ENCODE peak calls at places on chromosomes 12 and 14, in four cellular contexts. P is K562, N is WTC11, Y is GM12878. V is an unnamed sample.

GRCh38 chr12:22500100-22500499 is 44.2 kb downstream of the C2CD5 start:
- DNase-seq in P (no peak), N (no peak), Y (no peak), V (no peak)

GRCh38 chr14:49882826-49883694 is 9.8 kb upstream of the ARF6 start:
- DNase-seq in P (no peak), N (no peak), Y (no peak), V (no peak)

GRCh38 chr12:19546611-19547162 is 107.4 kb downstream of the AEBP2 start:
- DNase-seq in Y (no peak), N (no peak), P (no peak), V (no peak)

GRCh38 chr14:100155881-100156645 is 3.4 kb downstream of the DEGS2 start:
- DNase-seq in Y (no peak), N (no peak), P (no peak), V (peak; percentile 37)

GRCh38 chr12:3055712-3056467 is 21.3 kb upstream of the TSPAN9 start:
- DNase-seq in Y (no peak), N (no peak), P (no peak), V (peak; percentile 80)

GRCh38 chr14:23895480-23895879 is 58.1 kb upstream of the DHRS4 start:
- DNase-seq in N (no peak), Y (no peak), P (peak; percentile 10), V (peak; percentile 42)

GRCh38 chr14:37969511-37969979 is 238.2 kb upstream of the SSTR1 start:
- DNase-seq in Y (no peak), N (no peak), P (no peak), V (no peak)

GRCh38 chr12:95102916-95103671 is 29.7 kb upstream of the NR2C1 start:
- DNase-seq in P (no peak), N (no peak), Y (peak; percentile 90), V (peak; percentile 18)

GRCh38 chr14:89266754-89267153 is 150.3 kb downstream of the FOXN3 start:
- DNase-seq in P (no peak), N (no peak), Y (no peak), V (no peak)

GRCh38 chr12:131137836-131138637 is 184.3 kb downstream of the ADGRD1 start:
- DNase-seq in N (no peak), Y (no peak), P (peak; percentile 46), V (no peak)
- TF ChIP-seq TCF7 in N (no peak), Y (no peak), P (no peak), V (no peak)

GRCh38 chr14:74856366-74856765 is 19.6 kb downstream of the PROX2 start:
- DNase-seq in Y (no peak), N (no peak), P (no peak), V (no peak)

GRCh38 chr14:74855021-74855420 is 20.9 kb downstream of the PROX2 start:
- DNase-seq in Y (no peak), N (no peak), P (no peak), V (no peak)

GRCh38 chr14:74855945-74856344 is 20.0 kb downstream of the PROX2 start:
- DNase-seq in P (no peak), Y (no peak), N (no peak), V (no peak)

GRCh38 chr14:74853581-74853980 is 22.4 kb downstream of the PROX2 start:
- DNase-seq in P (no peak), N (no peak), Y (no peak), V (no peak)

GRCh38 chr14:74852922-74853530 is 22.9 kb downstream of the PROX2 start:
- DNase-seq in N (no peak), Y (no peak), P (no peak), V (no peak)
- TF ChIP-seq TCF7 in N (no peak), Y (no peak), P (no peak), V (no peak)

GRCh38 chr12:85951823-85952222 is 77.7 kb downstream of the NTS start:
- DNase-seq in P (no peak), Y (no peak), N (no peak), V (no peak)
- TF ChIP-seq TCF7 in P (no peak), Y (no peak), N (no peak), V (no peak)

DNA sequence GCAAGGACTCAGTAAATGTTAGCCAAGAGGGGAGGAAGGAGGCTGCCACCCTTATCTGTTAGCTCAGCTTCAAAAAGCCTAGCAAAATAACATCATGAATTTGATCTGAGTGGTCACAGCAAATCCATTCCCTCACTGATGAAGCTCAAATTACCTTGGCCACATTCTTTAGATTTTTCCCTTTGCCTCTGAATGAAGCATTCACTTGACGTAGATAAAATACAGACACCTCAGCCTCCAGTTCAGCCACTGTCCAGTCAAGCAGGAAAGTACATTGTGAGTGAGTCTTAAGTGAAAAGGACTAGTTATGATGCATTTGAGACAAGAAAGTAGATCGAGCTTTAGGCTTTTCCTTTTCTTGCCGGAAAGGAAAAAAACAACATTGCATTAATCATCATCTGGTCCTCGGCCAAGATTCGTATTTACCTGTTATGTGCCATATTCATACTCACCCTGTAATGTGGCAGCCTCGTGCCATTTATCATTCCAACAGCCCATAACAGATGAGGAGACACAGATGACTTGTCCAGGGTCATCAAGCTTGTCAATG is 146.5 kb downstream of the ETV6 start:
- DNase-seq in P (peak; percentile 19), N (no peak), Y (no peak), V (peak; percentile 70)
- TF ChIP-seq TCF7 in P (no peak), N (no peak), Y (no peak), V (no peak)

GRCh38 chr12:46246021-46246700 is 22.7 kb downstream of the SLC38A1 start:
- DNase-seq in N (no peak), P (no peak), Y (no peak), V (no peak)
- TF ChIP-seq TCF7 in N (no peak), P (no peak), Y (no peak), V (no peak)

DNA sequence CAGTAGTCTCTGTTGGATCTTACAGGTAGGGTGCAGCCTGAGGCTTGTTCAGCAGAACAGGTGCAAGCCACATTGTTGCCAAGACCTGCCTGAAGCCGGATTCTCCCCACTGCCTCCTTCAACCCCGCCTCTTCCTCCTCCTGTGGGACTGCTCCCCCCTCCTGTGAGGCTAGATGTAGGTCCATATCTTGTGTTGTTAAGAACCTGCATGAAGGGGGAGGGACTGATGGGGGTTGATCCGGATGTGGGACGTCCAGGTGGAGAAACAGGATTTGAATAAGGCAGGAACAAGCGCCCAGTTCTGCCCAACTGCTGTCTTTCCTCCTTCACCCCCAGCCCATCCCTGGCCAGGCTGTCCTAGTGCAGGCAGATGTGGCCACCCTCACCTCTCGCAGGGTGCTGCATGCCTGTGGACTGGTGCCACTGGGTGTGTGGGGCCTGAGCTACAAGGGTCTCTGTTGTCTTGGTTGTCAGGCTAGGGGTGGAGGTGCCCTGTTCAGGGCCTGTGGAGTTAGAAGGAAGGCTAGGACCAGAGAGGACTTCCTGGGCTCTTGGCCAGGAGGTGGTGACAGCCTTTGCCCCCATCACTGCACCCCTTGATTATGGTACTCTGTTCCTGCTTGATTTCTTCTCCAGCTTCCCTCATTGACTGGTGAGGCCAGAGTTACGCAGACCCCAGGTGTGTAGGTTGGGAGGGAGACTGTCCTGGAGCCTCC is 1.4 kb downstream of the NR4A1 start:
- DNase-seq in N (no peak), P (peak; percentile 60), Y (no peak), V (no peak)
- TF ChIP-seq TCF7 in N (no peak), P (no peak), Y (no peak), V (no peak)

GRCh38 chr12:1972260-1972659 is 32.0 kb downstream of the DCP1B start:
- DNase-seq in P (no peak), Y (no peak), N (no peak), V (no peak)
- TF ChIP-seq TCF7 in P (no peak), Y (no peak), N (no peak), V (no peak)

GRCh38 chr12:58886474-58886873 is 33.8 kb downstream of the LRIG3 start:
- DNase-seq in N (no peak), P (no peak), Y (no peak), V (no peak)

GRCh38 chr12:58887071-58887470 is 33.2 kb downstream of the LRIG3 start:
- DNase-seq in N (no peak), Y (no peak), P (no peak), V (no peak)

GRCh38 chr12:58884916-58885315 is 35.4 kb downstream of the LRIG3 start:
- DNase-seq in N (no peak), P (no peak), Y (no peak), V (no peak)

GRCh38 chr12:58889557-58889956 is 30.7 kb downstream of the LRIG3 start:
- DNase-seq in P (no peak), N (no peak), Y (no peak), V (no peak)

GRCh38 chr12:58888131-58888783 is 32.0 kb downstream of the LRIG3 start:
- DNase-seq in N (no peak), Y (no peak), P (no peak), V (no peak)
- TF ChIP-seq TCF7 in N (no peak), Y (no peak), P (no peak), V (no peak)

GRCh38 chr12:124523071-124523470 is 44.3 kb downstream of the NCOR2 start:
- DNase-seq in N (no peak), P (no peak), Y (no peak), V (no peak)

GRCh38 chr12:124525455-124525854 is 42.0 kb downstream of the NCOR2 start:
- DNase-seq in P (no peak), Y (no peak), N (no peak), V (no peak)

GRCh38 chr12:124520896-124521295 is 46.5 kb downstream of the NCOR2 start:
- DNase-seq in Y (no peak), N (no peak), P (no peak), V (no peak)

GRCh38 chr12:124525927-124526692 is 41.3 kb downstream of the NCOR2 start:
- DNase-seq in Y (no peak), P (no peak), N (no peak), V (no peak)

DNA sequence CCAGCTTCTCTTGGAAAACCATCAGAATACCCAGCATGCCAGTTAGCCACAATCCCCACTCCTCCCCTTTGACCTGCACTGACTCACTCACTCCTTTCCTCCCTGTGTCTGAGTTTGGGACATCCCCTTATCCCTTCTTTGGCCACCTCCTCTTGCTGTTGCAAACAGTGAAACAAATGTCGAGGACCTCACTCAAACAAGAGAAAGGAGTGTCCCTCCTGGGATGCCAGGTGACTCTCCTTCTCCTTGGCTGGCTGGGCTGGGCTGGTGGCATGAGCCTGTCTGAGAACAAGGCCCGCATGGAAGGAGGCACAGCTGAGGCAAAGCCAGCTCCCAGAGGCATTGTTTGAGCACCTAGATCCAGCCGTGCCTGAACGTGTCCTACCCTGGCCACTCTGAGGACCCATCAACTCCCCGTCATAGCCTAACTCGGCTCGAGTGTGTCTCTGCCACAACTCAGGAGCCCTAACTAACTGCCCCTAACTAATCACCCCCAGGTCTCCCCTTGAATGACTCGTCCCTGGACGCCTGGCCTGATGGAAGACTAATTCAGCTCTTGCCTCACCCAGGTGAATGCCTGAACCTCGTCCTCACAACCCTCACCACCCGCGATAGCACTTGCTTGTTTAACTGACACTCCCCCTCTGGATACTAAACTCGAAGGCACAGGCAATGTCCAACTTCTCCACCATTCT is 43.0 kb downstream of the NCOR2 start:
- DNase-seq in Y (no peak), P (no peak), N (no peak), V (no peak)
- TF ChIP-seq TCF7 in Y (no peak), P (no peak), N (no peak), V (no peak)

DNA sequence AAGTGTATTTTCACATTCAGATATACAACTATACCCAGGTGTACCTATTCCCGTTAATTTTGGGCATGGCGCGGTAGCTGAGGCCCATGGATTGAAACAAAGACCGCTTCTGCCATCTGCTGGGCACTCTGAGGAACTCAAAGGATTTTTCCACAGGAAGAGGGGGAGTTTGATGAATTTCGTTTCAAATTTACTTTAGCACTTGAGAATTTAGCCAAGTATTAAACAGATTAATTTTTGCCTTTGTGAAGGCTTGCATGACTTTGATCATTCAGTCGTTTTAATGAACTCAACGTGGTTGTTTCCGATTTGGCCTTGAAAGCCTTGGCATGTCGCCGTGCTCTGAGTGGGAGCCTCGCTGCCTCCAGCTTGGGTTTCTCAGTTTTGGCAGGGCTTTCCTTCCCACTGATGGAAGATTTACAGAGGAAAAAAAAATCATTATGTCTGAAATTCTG is 153.2 kb upstream of the DDHD1 start:
- DNase-seq in P (peak; percentile 35), N (peak; percentile 53), Y (no peak), V (peak; percentile 19)
- TF ChIP-seq TCF7 in P (no peak), N (no peak), Y (no peak), V (no peak)